ENCODE peak calls at places on chromosomes 11 and 22, in four cellular contexts. U is HCT116, G is HepG2, C is K562. Z is an unnamed sample.

GRCh38 chr11:1310772-1311468 is 1.5 kb upstream of the TOLLIP start:
- DNase-seq in U (no peak), G (no peak), C (no peak), Z (no peak)

GRCh38 chr11:58926251-58926650 is 13.0 kb upstream of the GLYATL1 start:
- DNase-seq in U (no peak), G (peak; percentile 70), C (no peak), Z (no peak)

GRCh38 chr11:2376751-2377451 is at the start of gene CD81:
- DNase-seq in U (no peak), G (no peak), C (peak; percentile 91), Z (no peak)

GRCh38 chr22:45317551-45318167 is 7.9 kb downstream of the FAM118A start:
- DNase-seq in U (no peak), G (no peak), C (no peak), Z (no peak)

GRCh38 chr11:74646215-74646614 is 53.8 kb downstream of the POLD3 start:
- DNase-seq in U (no peak), G (no peak), C (no peak), Z (no peak)

GRCh38 chr11:96114178-96115070 is 190.5 kb upstream of the MTMR2 start:
- DNase-seq in U (no peak), G (peak; percentile 74), C (no peak), Z (no peak)

GRCh38 chr22:34841321-34841901 is 224.5 kb upstream of the ISX start:
- DNase-seq in U (no peak), G (no peak), C (no peak), Z (no peak)

GRCh38 chr11:20088368-20089260 is 71.7 kb downstream of the DBX1 start:
- DNase-seq in U (no peak), G (no peak), C (no peak), Z (no peak)

GRCh38 chr22:19748139-19748538 is 12.4 kb upstream of the TBX1 start:
- DNase-seq in U (no peak), G (no peak), C (no peak), Z (no peak)

GRCh38 chr11:68461284-68461861 is 821 bp downstream of the PPP6R3 start:
- DNase-seq in U (no peak), G (no peak), C (no peak), Z (no peak)

GRCh38 chr22:40385041-40385782 is 14.8 kb downstream of the SGSM3 start:
- DNase-seq in U (no peak), G (no peak), C (no peak), Z (no peak)

GRCh38 chr11:62025429-62026105 is 58.1 kb upstream of the FTH1 start:
- DNase-seq in U (peak; percentile 82), G (peak; percentile 87), C (peak; percentile 83), Z (peak; percentile 80)

GRCh38 chr11:128462189-128462588 is 125.2 kb downstream of the ETS1 start:
- DNase-seq in U (no peak), G (no peak), C (no peak), Z (no peak)
- TF ChIP-seq POLR2AphosphoS5 in U (no peak), G (no peak), C (no peak), Z (no peak)

GRCh38 chr22:22788460-22789037 is 99.1 kb upstream of the IGLL5 start:
- DNase-seq in U (no peak), G (no peak), C (no peak), Z (no peak)
- TF ChIP-seq CTCF in U (no peak), G (no peak), C (no peak), Z (peak; percentile 52)

GRCh38 chr22:39317084-39317755 is 2.2 kb downstream of the RPL3 start:
- DNase-seq in U (no peak), G (no peak), C (no peak), Z (no peak)
- TF ChIP-seq TCF7L2 in U (no peak), G (no peak), C (no peak), Z (no peak)

GRCh38 chr11:121965330-121965729 is 150.7 kb downstream of the BLID start:
- DNase-seq in U (no peak), G (no peak), C (no peak), Z (no peak)

GRCh38 chr11:121968638-121969037 is 147.4 kb downstream of the BLID start:
- DNase-seq in U (no peak), G (no peak), C (no peak), Z (no peak)

GRCh38 chr11:121967131-121967689 is 148.8 kb downstream of the BLID start:
- DNase-seq in U (no peak), G (no peak), C (no peak), Z (no peak)

GRCh38 chr11:121961228-121961860 is 154.7 kb downstream of the BLID start:
- DNase-seq in U (no peak), G (no peak), C (no peak), Z (no peak)

GRCh38 chr11:121964591-121964990 is 151.4 kb downstream of the BLID start:
- DNase-seq in U (no peak), G (no peak), C (no peak), Z (no peak)
- TF ChIP-seq POLR2AphosphoS5 in U (no peak), G (no peak), C (no peak), Z (no peak)

GRCh38 chr22:50244420-50245213 is at the start of gene TUBGCP6:
- DNase-seq in U (peak; percentile 83), G (peak; percentile 84), C (peak; percentile 65), Z (no peak)
- TF ChIP-seq CTCF in U (peak; percentile 35), G (peak; percentile 43), C (peak; percentile 43), Z (no peak)